ENCODE peak calls at places on chromosome 20, in seven cellular contexts. L, K, J, A, D, U and E are unnamed samples.

GRCh38 chr20:22312744-22313346 is 271.5 kb downstream of the FOXA2 start:
- DNase-seq in U (no peak), A (peak; percentile 33), L (peak; percentile 56), J (no peak), D (peak; percentile 60), K (no peak), E (no peak)

GRCh38 chr20:59560588-59561227 is 43.6 kb upstream of the PHACTR3 start:
- DNase-seq in U (no peak), A (no peak), L (no peak), D (no peak), K (no peak), J (no peak), E (no peak)

GRCh38 chr20:58127731-58128130 is 100.7 kb downstream of the ANKRD60 start:
- DNase-seq in A (no peak), L (peak; percentile 55), K (no peak), D (peak; percentile 72), U (no peak), J (no peak), E (no peak)

GRCh38 chr20:58577871-58578615 is 62.8 kb upstream of the APCDD1L start:
- DNase-seq in J (no peak), L (no peak), U (no peak), D (no peak), A (no peak), K (no peak), E (no peak)

GRCh38 chr20:63705232-63706026 is 2.3 kb downstream of the ARFRP1 start:
- DNase-seq in U (no peak), J (no peak), D (no peak), K (no peak), L (no peak), A (no peak), E (no peak)

GRCh38 chr20:8812818-8813217 is 256.1 kb upstream of the PLCB4 start:
- DNase-seq in L (peak; percentile 9), K (no peak), J (no peak), U (no peak), D (peak; percentile 86), A (no peak), E (no peak)

GRCh38 chr20:44785768-44786167 is 24.6 kb downstream of the RIMS4 start:
- DNase-seq in D (no peak), J (no peak), U (no peak), L (no peak), A (peak; percentile 72), K (no peak), E (no peak)

GRCh38 chr20:63234693-63235398 is 859 bp upstream of the BIRC7 start:
- DNase-seq in D (no peak), A (no peak), K (no peak), L (no peak), U (no peak), J (no peak), E (no peak)

GRCh38 chr20:10636326-10636818 is 37.4 kb downstream of the JAG1 start:
- DNase-seq in J (no peak), L (no peak), K (no peak), D (peak; percentile 73), U (no peak), A (no peak), E (no peak)

GRCh38 chr20:63314015-63314471 is 21.1 kb downstream of the COL20A1 start:
- DNase-seq in L (no peak), A (no peak), J (no peak), D (no peak), K (no peak), U (no peak), E (no peak)

GRCh38 chr20:723756-724155 is 44.5 kb downstream of the SLC52A3 start:
- DNase-seq in L (no peak), K (no peak), U (no peak), A (no peak), J (no peak), D (no peak), E (no peak)

GRCh38 chr20:38201356-38201755 is 36.3 kb upstream of the TGM2 start:
- DNase-seq in A (no peak), K (no peak), J (no peak), L (no peak), U (no peak), D (peak; percentile 39), E (no peak)

GRCh38 chr20:45179166-45179565 is 4.5 kb downstream of the PI3 start:
- DNase-seq in D (no peak), J (no peak), L (no peak), K (no peak), A (no peak), U (no peak), E (no peak)

GRCh38 chr20:9660236-9660868 is 146.0 kb downstream of the LAMP5 start:
- DNase-seq in L (no peak), A (peak; percentile 1), J (no peak), U (no peak), D (peak; percentile 4), K (no peak), E (no peak)

GRCh38 chr20:59643616-59644061 is 39.3 kb downstream of the PHACTR3 start:
- DNase-seq in L (no peak), J (no peak), D (no peak), U (no peak), K (no peak), A (no peak), E (no peak)

GRCh38 chr20:15927893-15928650 is 645.2 kb downstream of the KIF16B start:
- DNase-seq in L (no peak), A (no peak), K (no peak), U (no peak), D (no peak), J (no peak), E (no peak)

GRCh38 chr20:46928580-46929132 is 34.0 kb downstream of the EYA2 start:
- DNase-seq in J (no peak), D (no peak), L (peak; percentile 61), K (no peak), U (peak; percentile 17), A (no peak), E (no peak)

GRCh38 chr20:53183181-53183580 is 211.0 kb downstream of the TSHZ2 start:
- DNase-seq in L (no peak), U (no peak), A (no peak), D (no peak), J (no peak), K (no peak), E (no peak)

GRCh38 chr20:58131111-58131510 is 97.3 kb downstream of the ANKRD60 start:
- DNase-seq in A (no peak), D (no peak), J (no peak), L (peak; percentile 61), U (no peak), K (no peak), E (no peak)

GRCh38 chr20:63246490-63247284 is 7.6 kb downstream of the NKAIN4 start:
- DNase-seq in D (no peak), J (no peak), A (no peak), K (no peak), U (no peak), L (no peak), E (no peak)

GRCh38 chr20:1320016-1320415 is 8.9 kb downstream of the SDCBP2 start:
- DNase-seq in U (no peak), L (no peak), D (no peak), J (no peak), K (no peak), A (no peak), E (no peak)

GRCh38 chr20:17795003-17795402 is 95.2 kb downstream of the BANF2 start:
- DNase-seq in L (no peak), J (no peak), K (no peak), D (no peak), U (no peak), A (no peak), E (no peak)

GRCh38 chr20:64033981-64034493 is 1.9 kb upstream of the C20orf204 start:
- DNase-seq in U (no peak), L (no peak), D (no peak), K (no peak), J (no peak), A (no peak), E (no peak)

GRCh38 chr20:53984781-53985518 is 85.4 kb downstream of the BCAS1 start:
- DNase-seq in A (no peak), D (no peak), L (no peak), K (no peak), J (no peak), U (no peak), E (no peak)

GRCh38 chr20:49280463-49281058 is 2.7 kb upstream of the ZNFX1 start:
- DNase-seq in L (no peak), J (no peak), U (no peak), D (no peak), K (no peak), A (no peak), E (no peak)
- H3K9me3 ChIP-seq in L (peaks cover 11% of the 10 kb centered on the region), J (no peaks in the 10 kb centered on the region), U (peaks cover 9% of the 10 kb centered on the region), D (no peaks in the 10 kb centered on the region), K (peaks cover 46% of the 10 kb centered on the region), A (no peaks in the 10 kb centered on the region), E (peaks cover 53% of the 10 kb centered on the region)

GRCh38 chr20:5504061-5504739 is 187.4 kb upstream of the PROKR2 start:
- DNase-seq in A (no peak), K (no peak), U (peak; percentile 9), D (peak; percentile 27), J (no peak), L (peak; percentile 53), E (no peak)
- H3K27ac ChIP-seq in A (no peak overlapping the region), K (no peak overlapping the region), U (peak overlapping the region; percentile 55), D (no peak overlapping the region), J (peak overlapping the region; percentile 74), L (no peak overlapping the region), E (no peak overlapping the region)

DNA sequence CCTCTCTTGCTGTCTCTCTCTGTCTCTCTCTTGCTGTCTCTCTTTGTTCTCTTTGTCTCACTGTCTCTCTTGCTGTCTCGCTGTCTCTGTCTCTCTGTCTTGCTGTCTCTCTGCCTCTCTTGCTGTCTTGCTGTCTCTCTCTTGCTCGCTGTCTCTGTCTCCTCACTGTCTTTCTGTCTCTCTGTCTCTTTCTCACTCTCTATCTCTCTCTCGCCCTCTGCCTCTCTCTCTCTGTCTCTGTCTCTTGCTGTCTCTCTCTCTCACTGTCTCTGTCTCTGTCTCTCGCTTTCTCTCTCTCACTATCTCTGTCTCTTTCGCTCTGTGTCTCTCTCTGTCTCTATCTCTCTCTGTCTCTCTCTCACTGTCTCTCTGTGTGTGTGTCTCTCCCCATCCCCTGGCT is 92.9 kb upstream of the MC3R start:
- DNase-seq in A (no peak), K (no peak), D (no peak), J (no peak), L (no peak), U (no peak), E (no peak)
- H3K9me3 ChIP-seq in A (peaks cover 3% of the 10 kb centered on the region), K (no peaks in the 10 kb centered on the region), D (no peaks in the 10 kb centered on the region), J (no peaks in the 10 kb centered on the region), L (no peaks in the 10 kb centered on the region), U (no peaks in the 10 kb centered on the region), E (no peaks in the 10 kb centered on the region)

DNA sequence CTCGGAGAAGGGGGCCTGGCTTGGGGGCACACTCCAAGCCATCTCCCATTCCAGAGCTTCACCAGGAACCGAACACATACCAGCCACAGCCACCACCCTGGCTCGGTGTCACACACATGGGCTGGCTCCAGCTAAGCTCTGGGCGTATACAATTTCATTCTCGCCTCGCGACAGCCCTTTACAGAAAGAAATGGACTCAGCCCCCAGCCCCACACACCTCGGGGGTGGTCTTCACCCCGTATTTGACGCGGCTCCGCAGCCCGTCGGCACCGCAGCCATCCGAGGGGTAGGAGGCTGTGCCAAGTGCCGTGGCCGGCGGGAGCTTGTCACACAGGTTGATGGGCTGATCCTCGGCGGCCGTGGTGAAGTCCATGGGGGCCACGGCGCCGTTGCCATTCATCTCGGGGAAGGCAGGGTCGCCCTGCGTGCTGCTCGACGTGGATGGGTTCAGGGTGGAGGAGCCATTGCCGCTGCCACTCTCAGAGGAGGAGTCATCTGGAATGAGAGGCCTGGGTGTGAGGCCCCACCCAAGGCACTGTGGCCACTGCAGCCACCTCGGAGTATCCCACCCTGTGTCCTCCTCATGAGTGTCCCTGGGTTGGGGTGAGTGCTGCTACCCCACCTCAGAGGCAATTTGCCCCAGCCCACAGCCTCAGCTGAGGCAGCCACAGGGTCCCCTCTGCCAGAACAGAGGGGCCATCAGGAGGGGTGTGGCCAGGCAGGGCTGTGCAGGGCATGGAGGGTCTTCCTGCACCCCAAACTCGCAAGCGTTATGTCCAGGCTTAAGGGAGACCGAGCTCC is 98.0 kb downstream of the ASXL1 start:
- DNase-seq in J (no peak), A (no peak), D (no peak), U (no peak), K (no peak), L (no peak), E (no peak)
- H3K27ac ChIP-seq in J (no peak overlapping the region), A (no peak overlapping the region), D (no peak overlapping the region), U (no peak overlapping the region), K (no peak overlapping the region), L (peak overlapping the region; percentile 77), E (no peak overlapping the region)